ENCODE peak calls at places on chromosome 9, in seven cellular contexts. K is H1, G is IMR-90, W is mesenchymal stem cell, L is neuronal stem cell, V is trophoblast cell, T is mesendoderm. N is an unnamed sample.

GRCh38 chr9:134283111-134283515 is 43.1 kb upstream of the RXRA start:
- DNase-seq in T (no peak), V (peak), L (no peak), K (no peak), W (no peak), G (peak), N (no peak)

GRCh38 chr9:130692365-130692764 is 1.2 kb upstream of the EXOSC2 start:
- DNase-seq in T (peak), L (peak), G (no peak), W (peak), K (peak), V (peak), N (peak)

GRCh38 chr9:14433293-14433818 is 119.4 kb upstream of the NFIB start:
- DNase-seq in L (no peak), V (no peak), G (no peak), T (no peak), W (peak), K (no peak), N (no peak)

GRCh38 chr9:27151693-27152397 is 42.8 kb downstream of the TEK start:
- DNase-seq in V (peak), T (peak), W (peak), G (peak), L (no peak), K (no peak), N (no peak)

GRCh38 chr9:93525476-93525875 is 50.9 kb upstream of the PHF2 start:
- DNase-seq in T (peak), G (no peak), W (no peak), L (no peak), K (no peak), V (no peak), N (no peak)

GRCh38 chr9:23551929-23552707 is 273.9 kb downstream of the ELAVL2 start:
- DNase-seq in G (no peak), L (no peak), W (no peak), K (no peak), T (no peak), V (no peak), N (no peak)

GRCh38 chr9:33239922-33240321 is at the start of gene SPINK4:
- DNase-seq in L (no peak), V (peak), W (no peak), K (no peak), G (peak), T (peak), N (no peak)

GRCh38 chr9:127504887-127505251 is 53.6 kb downstream of the LRSAM1 start:
- DNase-seq in W (no peak), L (no peak), G (no peak), T (no peak), K (no peak), V (no peak), N (no peak)

GRCh38 chr9:125435776-125436612 is 174.4 kb downstream of the GAPVD1 start:
- DNase-seq in L (no peak), V (no peak), G (no peak), K (no peak), T (no peak), W (no peak), N (peak)

DNA sequence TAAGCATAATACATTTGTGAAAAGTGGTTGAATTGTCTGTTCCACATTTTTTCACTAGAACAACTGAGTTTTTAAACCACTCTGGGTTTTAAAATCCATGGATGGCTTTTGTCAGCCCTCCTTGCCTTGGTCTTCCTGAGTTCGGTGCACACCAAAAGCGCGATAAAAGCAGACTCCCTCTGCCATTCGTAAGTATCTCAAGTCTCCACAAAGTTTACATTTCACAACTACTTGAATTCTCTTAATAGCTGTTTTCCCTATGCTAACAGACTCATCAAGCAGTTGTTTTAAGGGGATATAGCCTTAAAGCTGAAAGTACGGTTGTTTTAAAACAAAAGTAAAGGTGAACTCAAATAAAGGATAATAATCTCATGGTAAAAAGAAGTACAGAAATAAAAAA is 52.9 kb downstream of the GLIS3 start:
- DNase-seq in V (no peak), G (no peak), K (no peak), L (no peak), T (no peak), W (peak), N (no peak)
- H2AK5ac ChIP-seq in V (no peak), G (no peak), K (no peak), L (no peak), T (no peak), W (peak), N (no peak)

DNA sequence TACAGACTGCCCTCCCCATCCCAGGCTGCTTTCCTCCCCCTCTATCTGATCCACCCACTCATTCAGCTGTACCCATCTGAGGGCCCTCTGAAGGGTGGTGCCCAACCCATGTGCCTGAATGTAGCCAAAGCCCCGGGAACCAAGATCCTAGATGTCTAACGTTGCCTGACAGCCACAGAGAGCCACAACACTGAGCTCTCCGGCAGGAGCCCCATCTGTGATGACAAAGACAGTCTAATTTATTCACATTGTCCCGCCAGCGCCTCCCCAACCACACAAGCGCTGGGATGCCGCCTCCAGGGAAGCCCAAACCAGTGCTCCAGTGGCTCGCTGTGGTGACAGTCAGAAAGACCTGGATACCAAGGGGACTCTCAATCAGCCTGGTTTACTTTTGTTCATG is 8.4 kb downstream of the IGFBPL1 start:
- DNase-seq in G (no peak), K (no peak), L (no peak), V (no peak), T (no peak), W (no peak), N (no peak)
- H4K8ac ChIP-seq in G (no peak), K (no peak), L (no peak), V (no peak), T (no peak), W (no peak), N (no peak)

DNA sequence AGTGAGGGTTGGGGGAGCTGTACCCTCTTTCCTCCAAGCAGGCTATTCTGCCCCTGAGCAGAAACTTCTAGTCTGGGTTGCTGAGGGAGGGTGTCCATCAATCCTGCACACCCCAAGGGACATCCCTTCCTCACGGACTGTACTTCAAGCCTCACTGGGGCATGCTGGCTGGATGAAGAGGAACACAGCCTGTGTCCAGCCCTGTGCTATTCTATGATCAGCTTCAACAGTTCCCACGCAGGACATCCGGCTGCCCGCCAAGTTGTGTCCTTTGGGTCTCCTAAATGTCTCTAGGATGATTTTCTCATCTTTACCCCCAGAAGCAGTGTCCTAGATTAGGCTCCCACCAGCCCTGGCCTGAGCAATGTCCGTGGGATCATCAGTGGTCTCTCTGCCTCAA is 68.1 kb downstream of the CRB2 start:
- DNase-seq in W (no peak), L (no peak), V (no peak), T (no peak), K (no peak), G (no peak), N (no peak)
- H2AK5ac ChIP-seq in W (no peak), L (no peak), V (no peak), T (peak), K (no peak), G (no peak), N (no peak)

GRCh38 chr9:99737649-99738048 is 84.0 kb upstream of the NR4A3 start:
- DNase-seq in W (no peak), K (no peak), G (no peak), T (no peak), L (no peak), V (no peak), N (no peak)

GRCh38 chr9:99736291-99736690 is 85.4 kb upstream of the NR4A3 start:
- DNase-seq in W (no peak), G (peak), T (no peak), V (no peak), K (no peak), L (no peak), N (no peak)

GRCh38 chr9:99730063-99730462 is 91.6 kb upstream of the NR4A3 start:
- DNase-seq in K (no peak), W (no peak), G (no peak), L (no peak), V (no peak), T (peak), N (no peak)

GRCh38 chr9:99731950-99732349 is 89.7 kb upstream of the NR4A3 start:
- DNase-seq in V (no peak), T (peak), W (no peak), G (no peak), K (no peak), L (no peak), N (no peak)

GRCh38 chr9:99732715-99733114 is 89.0 kb upstream of the NR4A3 start:
- DNase-seq in K (no peak), V (no peak), L (no peak), T (no peak), G (no peak), W (no peak), N (no peak)
- H4K8ac ChIP-seq in K (no peak), V (no peak), L (no peak), T (no peak), G (no peak), W (no peak), N (no peak)

GRCh38 chr9:34563262-34563661 is 26.3 kb downstream of the CNTFR start:
- DNase-seq in W (no peak), V (no peak), K (no peak), G (no peak), L (no peak), T (no peak), N (no peak)
- H2AK5ac ChIP-seq in W (no peak), V (no peak), K (no peak), G (no peak), L (no peak), T (no peak), N (no peak)

DNA sequence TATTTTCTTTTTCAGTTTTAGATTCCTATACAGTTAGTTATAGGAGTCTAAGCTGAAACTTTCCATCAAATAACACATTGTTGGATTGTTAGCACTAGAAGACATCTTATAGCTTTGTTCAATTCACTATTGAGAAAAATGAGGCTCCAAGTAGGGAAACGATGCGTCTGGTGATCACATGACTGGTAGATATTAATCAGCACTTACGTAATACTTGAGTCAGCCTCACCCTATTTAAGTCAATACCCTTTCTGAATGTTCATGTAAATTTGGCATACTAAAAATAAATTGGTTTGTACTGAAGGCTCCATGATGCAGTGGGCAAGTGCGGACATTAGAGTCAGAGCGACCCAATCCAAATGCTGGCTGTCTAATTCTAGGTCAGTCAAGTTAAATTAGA is 406.8 kb upstream of the TLE4 start:
- DNase-seq in L (no peak), W (peak), T (no peak), G (peak), V (peak), K (no peak), N (no peak)
- H4K8ac ChIP-seq in L (no peak), W (no peak), T (no peak), G (no peak), V (no peak), K (no peak), N (no peak)

N was measured in H9.